ENCODE peak calls at places on chromosome 16, in eight cellular contexts. One of them, this sample, is unnamed.

GRCh38 chr16:5736209-5736608 is 638.6 kb upstream of the EEF2KMT start:
- DNase-seq in choroid plexus epithelial cell: no peak
- DNase-seq in amygdala: peak
- DNase-seq in activated T-helper 9 cell treated with anti-CD3 and anti-CD28 coated beads, Interleukin-2, amount 50 U/mL, for 16 hours: no peak
- DNase-seq in fibroblast of the conjunctiva: no peak
- DNase-seq in astrocyte of the cerebellum: no peak
- DNase-seq in stimulated activated CD4-positive, alpha-beta T cell treated with anti-CD3 and anti-CD28 coated beads, TNF-alpha, amount 100 ng/mL, for 48 hours: no peak
- DNase-seq in hepatic stellate cell: no peak
- DNase-seq in this sample: no peak

GRCh38 chr16:76277099-76278030 is at the start of gene CNTNAP4:
- DNase-seq in amygdala: peak
- DNase-seq in activated T-helper 9 cell treated with anti-CD3 and anti-CD28 coated beads, Interleukin-2, amount 50 U/mL, for 16 hours: no peak
- DNase-seq in fibroblast of the conjunctiva: no peak
- DNase-seq in hepatic stellate cell: no peak
- DNase-seq in astrocyte of the cerebellum: no peak
- DNase-seq in stimulated activated CD4-positive, alpha-beta T cell treated with anti-CD3 and anti-CD28 coated beads, TNF-alpha, amount 100 ng/mL, for 48 hours: no peak
- DNase-seq in choroid plexus epithelial cell: no peak
- DNase-seq in this sample: peak

GRCh38 chr16:30924086-30924714 is 828 bp downstream of the FBXL19 start:
- DNase-seq in astrocyte of the cerebellum: no peak
- DNase-seq in choroid plexus epithelial cell: no peak
- DNase-seq in amygdala: no peak
- DNase-seq in hepatic stellate cell: peak
- DNase-seq in activated T-helper 9 cell treated with anti-CD3 and anti-CD28 coated beads, Interleukin-2, amount 50 U/mL, for 16 hours: no peak
- DNase-seq in fibroblast of the conjunctiva: no peak
- DNase-seq in stimulated activated CD4-positive, alpha-beta T cell treated with anti-CD3 and anti-CD28 coated beads, TNF-alpha, amount 100 ng/mL, for 48 hours: no peak
- DNase-seq in this sample: no peak

GRCh38 chr16:69397821-69398521 is 12.2 kb upstream of the TERF2 start:
- DNase-seq in astrocyte of the cerebellum: peak
- DNase-seq in amygdala: peak
- DNase-seq in choroid plexus epithelial cell: peak
- DNase-seq in stimulated activated CD4-positive, alpha-beta T cell treated with anti-CD3 and anti-CD28 coated beads, TNF-alpha, amount 100 ng/mL, for 48 hours: no peak
- DNase-seq in hepatic stellate cell: peak
- DNase-seq in fibroblast of the conjunctiva: peak
- DNase-seq in activated T-helper 9 cell treated with anti-CD3 and anti-CD28 coated beads, Interleukin-2, amount 50 U/mL, for 16 hours: no peak
- DNase-seq in this sample: no peak

GRCh38 chr16:81505011-81505660 is 60.5 kb downstream of the CMIP start:
- DNase-seq in stimulated activated CD4-positive, alpha-beta T cell treated with anti-CD3 and anti-CD28 coated beads, TNF-alpha, amount 100 ng/mL, for 48 hours: no peak
- DNase-seq in astrocyte of the cerebellum: no peak
- DNase-seq in choroid plexus epithelial cell: no peak
- DNase-seq in activated T-helper 9 cell treated with anti-CD3 and anti-CD28 coated beads, Interleukin-2, amount 50 U/mL, for 16 hours: no peak
- DNase-seq in amygdala: no peak
- DNase-seq in hepatic stellate cell: no peak
- DNase-seq in fibroblast of the conjunctiva: no peak
- DNase-seq in this sample: no peak

GRCh38 chr16:78210305-78210704 is 110.9 kb downstream of the WWOX start:
- DNase-seq in hepatic stellate cell: no peak
- DNase-seq in amygdala: no peak
- DNase-seq in fibroblast of the conjunctiva: no peak
- DNase-seq in astrocyte of the cerebellum: no peak
- DNase-seq in activated T-helper 9 cell treated with anti-CD3 and anti-CD28 coated beads, Interleukin-2, amount 50 U/mL, for 16 hours: no peak
- DNase-seq in choroid plexus epithelial cell: peak
- DNase-seq in stimulated activated CD4-positive, alpha-beta T cell treated with anti-CD3 and anti-CD28 coated beads, TNF-alpha, amount 100 ng/mL, for 48 hours: no peak
- DNase-seq in this sample: no peak

GRCh38 chr16:80557037-80557436 is 16.2 kb downstream of the DYNLRB2 start:
- DNase-seq in choroid plexus epithelial cell: no peak
- DNase-seq in fibroblast of the conjunctiva: no peak
- DNase-seq in amygdala: no peak
- DNase-seq in activated T-helper 9 cell treated with anti-CD3 and anti-CD28 coated beads, Interleukin-2, amount 50 U/mL, for 16 hours: no peak
- DNase-seq in hepatic stellate cell: no peak
- DNase-seq in astrocyte of the cerebellum: no peak
- DNase-seq in stimulated activated CD4-positive, alpha-beta T cell treated with anti-CD3 and anti-CD28 coated beads, TNF-alpha, amount 100 ng/mL, for 48 hours: no peak
- DNase-seq in this sample: no peak

GRCh38 chr16:25433388-25433787 is 175.7 kb upstream of the ZKSCAN2 start:
- DNase-seq in amygdala: no peak
- DNase-seq in activated T-helper 9 cell treated with anti-CD3 and anti-CD28 coated beads, Interleukin-2, amount 50 U/mL, for 16 hours: no peak
- DNase-seq in hepatic stellate cell: no peak
- DNase-seq in fibroblast of the conjunctiva: no peak
- DNase-seq in stimulated activated CD4-positive, alpha-beta T cell treated with anti-CD3 and anti-CD28 coated beads, TNF-alpha, amount 100 ng/mL, for 48 hours: no peak
- DNase-seq in choroid plexus epithelial cell: no peak
- DNase-seq in astrocyte of the cerebellum: no peak
- DNase-seq in this sample: no peak

This sample was measured in hypothalamus.